ENCODE peak calls at places on chromosomes 7 and 10, in six cellular contexts. X is IMR-90, S is neuronal stem cell, I is H1, N is mesenchymal stem cell, H is trophoblast cell. E is an unnamed sample.

GRCh38 chr7:20799566-20800377 is 13.1 kb upstream of the SP8 start:
- DNase-seq in N (no peak), X (no peak), S (no peak), I (no peak), H (no peak), E (no peak)

GRCh38 chr10:103576862-103577261 is 83.4 kb downstream of the NEURL1 start:
- DNase-seq in H (no peak), I (no peak), S (no peak), N (no peak), X (no peak), E (no peak)

GRCh38 chr7:80635998-80636397 is 2.4 kb upstream of the CD36 start:
- DNase-seq in N (no peak), S (no peak), I (no peak), H (no peak), X (no peak), E (no peak)

GRCh38 chr10:73182568-73182967 is 14.6 kb downstream of the FAM149B1 start:
- DNase-seq in I (no peak), H (peak), N (no peak), X (peak), S (no peak), E (no peak)

GRCh38 chr7:29463504-29464158 is 100.0 kb upstream of the PRR15 start:
- DNase-seq in H (no peak), N (no peak), X (no peak), I (no peak), S (no peak), E (no peak)

GRCh38 chr10:18005781-18006456 is 54.2 kb downstream of the SLC39A12 start:
- DNase-seq in S (no peak), H (no peak), X (peak), I (no peak), N (peak), E (no peak)

GRCh38 chr10:21535494-21535818 is 1.4 kb downstream of the MLLT10 start:
- DNase-seq in H (peak), N (peak), S (no peak), I (no peak), X (no peak), E (no peak)

GRCh38 chr7:102223175-102223574 is 63.5 kb upstream of the SH2B2 start:
- DNase-seq in S (no peak), I (no peak), N (no peak), X (peak), H (no peak), E (no peak)

GRCh38 chr10:101330236-101331225 is 23.4 kb upstream of the BTRC start:
- DNase-seq in N (peak), H (no peak), I (no peak), S (no peak), X (peak), E (no peak)

GRCh38 chr10:62399211-62399610 is 25.0 kb downstream of the ZNF365 start:
- DNase-seq in X (peak), N (no peak), H (no peak), I (no peak), S (no peak), E (no peak)

GRCh38 chr10:62817120-62817762 is 1.1 kb upstream of the EGR2 start:
- DNase-seq in S (peak), H (peak), X (peak), I (peak), N (no peak), E (peak)

GRCh38 chr10:11478807-11479206 is 132.6 kb downstream of the USP6NL start:
- DNase-seq in N (no peak), H (no peak), S (no peak), I (no peak), X (no peak), E (no peak)

GRCh38 chr7:143458263-143458662 is 15.0 kb downstream of the TAS2R60 start:
- DNase-seq in I (no peak), N (no peak), X (peak), S (no peak), H (peak), E (no peak)

GRCh38 chr10:119328222-119328621 is 120.9 kb downstream of the GRK5 start:
- DNase-seq in X (no peak), I (no peak), S (no peak), N (no peak), H (no peak), E (no peak)

GRCh38 chr7:100568936-100569844 is 4.5 kb downstream of the SAP25 start:
- DNase-seq in X (no peak), H (peak), N (peak), I (peak), S (peak), E (peak)

DNA sequence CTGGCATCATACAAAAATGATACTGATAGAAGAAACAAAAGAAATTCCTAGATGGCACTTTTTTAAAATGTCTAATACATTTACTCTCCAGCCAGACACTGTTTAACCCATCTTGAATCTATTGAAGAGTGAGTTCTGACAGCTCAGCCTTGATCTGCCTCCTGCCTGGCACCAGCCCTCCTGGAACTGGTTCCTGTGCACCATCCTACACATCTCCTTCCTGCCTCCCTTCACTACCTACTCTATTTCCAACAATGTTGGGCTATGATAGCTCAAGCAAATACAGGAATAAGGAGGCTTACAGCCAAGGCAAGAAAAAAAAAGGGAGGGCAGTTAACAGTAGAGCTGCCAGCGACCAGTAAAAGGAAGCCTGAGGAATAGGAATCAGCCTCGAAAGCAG is 3.2 kb downstream of the FRMPD2 start:
- DNase-seq in H (no peak), X (no peak), N (no peak), I (no peak), S (no peak), E (no peak)
- H4K91ac ChIP-seq in H (no peak), X (no peak), N (no peak), I (no peak), S (no peak), E (no peak)

GRCh38 chr7:22806754-22807153 is 15.9 kb downstream of the TOMM7 start:
- DNase-seq in I (no peak), H (no peak), N (no peak), S (no peak), X (no peak), E (no peak)

GRCh38 chr7:22801907-22802306 is 20.7 kb downstream of the TOMM7 start:
- DNase-seq in N (no peak), S (no peak), X (no peak), I (no peak), H (no peak), E (peak)

GRCh38 chr7:22799633-22800032 is 23.0 kb downstream of the TOMM7 start:
- DNase-seq in X (peak), N (no peak), H (no peak), I (no peak), S (no peak), E (no peak)

GRCh38 chr7:22805227-22805626 is 17.4 kb downstream of the TOMM7 start:
- DNase-seq in S (no peak), N (no peak), H (no peak), X (no peak), I (no peak), E (no peak)

DNA sequence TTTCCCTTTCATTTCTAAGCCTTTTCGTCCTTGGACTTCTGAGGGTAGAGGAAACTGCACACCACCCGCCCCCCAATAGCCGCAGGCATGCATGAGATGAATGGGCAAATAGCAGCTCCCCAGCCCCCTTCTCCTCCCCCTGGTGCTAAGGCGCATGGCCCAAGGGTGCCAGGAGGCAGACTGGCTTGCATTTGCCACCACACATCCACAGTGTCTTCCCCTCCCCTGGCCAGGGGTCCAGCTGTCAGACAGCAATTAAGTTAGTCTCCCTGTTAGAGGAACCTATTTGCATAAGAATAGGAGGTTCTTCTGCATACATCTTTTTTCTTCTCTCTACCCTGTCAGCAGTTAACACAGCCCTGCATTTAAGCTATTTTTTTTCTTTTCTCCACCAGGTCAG is 20.2 kb downstream of the TOMM7 start:
- DNase-seq in I (peak), S (no peak), X (no peak), H (no peak), N (no peak), E (peak)
- H4K91ac ChIP-seq in I (peak), S (no peak), X (no peak), H (no peak), N (no peak), E (no peak)

DNA sequence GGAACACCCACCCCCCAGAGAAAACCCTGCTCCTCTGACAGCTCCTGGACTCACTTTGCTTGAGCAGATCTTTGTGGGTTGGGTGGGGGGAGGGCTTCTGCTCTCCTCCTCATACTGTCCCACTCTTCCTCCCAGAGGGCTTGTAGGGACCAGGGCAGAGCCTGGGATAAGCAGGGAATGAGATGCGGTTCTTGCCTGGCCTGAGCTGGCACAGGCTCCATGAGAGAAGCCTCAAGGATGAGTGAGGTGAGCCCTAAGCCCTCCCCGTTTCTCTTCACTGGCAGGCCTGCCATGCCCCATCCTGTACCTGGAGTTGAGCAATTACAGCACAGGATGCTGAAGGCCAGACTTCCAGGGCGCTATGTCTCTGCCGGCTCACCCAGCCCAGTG is 134.7 kb downstream of the ADAM12 start:
- DNase-seq in X (no peak), H (no peak), S (no peak), N (no peak), I (no peak), E (no peak)
- H4K91ac ChIP-seq in X (peak), H (no peak), S (no peak), N (peak), I (no peak), E (no peak)

DNA sequence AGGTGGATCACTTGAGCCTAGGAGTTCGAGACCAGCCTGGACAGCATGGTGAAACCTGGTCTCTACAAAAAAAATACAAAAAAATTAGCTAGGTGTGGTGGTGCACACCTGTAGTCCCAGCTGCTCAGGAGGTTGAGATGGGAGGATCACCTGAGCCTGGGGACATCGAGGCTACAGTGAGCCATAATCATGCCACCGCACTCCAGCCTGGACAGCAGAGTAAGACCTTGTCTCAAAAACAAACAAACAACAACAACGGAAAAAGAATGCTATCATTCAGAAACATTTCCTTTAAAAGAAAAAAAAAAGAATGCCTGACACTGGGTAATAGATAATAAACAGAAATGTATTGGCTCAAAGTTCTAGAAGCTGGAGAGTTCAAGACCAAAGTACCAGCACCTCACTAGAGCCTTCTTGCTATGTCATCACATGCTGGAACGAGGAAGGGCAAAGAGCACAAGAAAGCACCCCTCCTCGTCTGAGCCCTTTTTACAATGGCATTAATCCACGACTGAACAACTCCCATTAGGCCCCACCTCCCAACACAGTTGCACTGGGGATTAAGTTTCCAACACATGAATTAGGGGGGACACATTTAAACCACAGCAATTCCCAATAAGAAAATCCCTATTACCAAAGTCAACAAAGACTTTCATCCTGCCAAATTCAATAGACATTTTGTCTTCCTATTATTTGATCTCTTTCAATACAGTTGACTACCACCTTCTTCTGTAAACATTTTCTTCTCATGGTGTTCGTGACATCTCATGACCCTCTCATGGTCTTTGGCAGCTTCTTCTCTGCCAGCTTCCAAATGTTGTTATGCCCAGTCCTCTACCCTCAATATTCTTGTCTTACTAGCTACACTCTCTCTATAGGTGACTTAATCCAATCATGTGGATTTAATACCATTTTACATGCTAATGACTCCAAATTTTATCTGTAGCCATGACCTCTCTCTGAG is 20.0 kb downstream of the AKR1D1 start:
- DNase-seq in H (no peak), X (no peak), I (no peak), S (no peak), N (no peak), E (no peak)
- H4K91ac ChIP-seq in H (no peak), X (no peak), I (no peak), S (no peak), N (no peak), E (no peak)

GRCh38 chr7:118045629-118046028 is 138.3 kb upstream of the LSM8 start:
- DNase-seq in H (no peak), I (no peak), S (no peak), N (no peak), X (no peak), E (no peak)

GRCh38 chr7:118041336-118041878 is 142.6 kb upstream of the LSM8 start:
- DNase-seq in I (no peak), X (no peak), H (peak), S (no peak), N (no peak), E (no peak)

GRCh38 chr7:118040562-118040961 is 143.4 kb upstream of the LSM8 start:
- DNase-seq in I (no peak), X (no peak), N (no peak), S (no peak), H (no peak), E (no peak)

DNA sequence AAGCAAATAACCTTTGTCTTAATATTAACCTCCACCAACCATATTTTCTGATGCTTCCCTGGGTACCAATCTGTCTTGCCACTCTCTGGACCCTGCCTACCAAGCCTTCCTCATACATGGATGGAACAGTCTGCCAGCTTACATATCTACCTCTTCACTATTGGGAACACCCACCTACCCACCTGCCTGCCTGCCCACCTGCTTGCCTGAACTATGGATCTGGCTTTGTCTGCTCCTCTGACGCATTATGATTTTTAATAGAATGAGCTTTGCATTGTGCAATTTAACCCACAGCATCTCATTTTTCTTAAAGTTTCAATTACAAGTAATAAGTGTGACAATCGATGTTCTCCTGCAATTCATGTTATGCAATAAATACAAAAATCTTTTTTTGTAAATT is 137.9 kb upstream of the LSM8 start:
- DNase-seq in X (no peak), H (no peak), I (no peak), S (no peak), N (no peak), E (no peak)
- H4K91ac ChIP-seq in X (no peak), H (no peak), I (no peak), S (no peak), N (no peak), E (no peak)

DNA sequence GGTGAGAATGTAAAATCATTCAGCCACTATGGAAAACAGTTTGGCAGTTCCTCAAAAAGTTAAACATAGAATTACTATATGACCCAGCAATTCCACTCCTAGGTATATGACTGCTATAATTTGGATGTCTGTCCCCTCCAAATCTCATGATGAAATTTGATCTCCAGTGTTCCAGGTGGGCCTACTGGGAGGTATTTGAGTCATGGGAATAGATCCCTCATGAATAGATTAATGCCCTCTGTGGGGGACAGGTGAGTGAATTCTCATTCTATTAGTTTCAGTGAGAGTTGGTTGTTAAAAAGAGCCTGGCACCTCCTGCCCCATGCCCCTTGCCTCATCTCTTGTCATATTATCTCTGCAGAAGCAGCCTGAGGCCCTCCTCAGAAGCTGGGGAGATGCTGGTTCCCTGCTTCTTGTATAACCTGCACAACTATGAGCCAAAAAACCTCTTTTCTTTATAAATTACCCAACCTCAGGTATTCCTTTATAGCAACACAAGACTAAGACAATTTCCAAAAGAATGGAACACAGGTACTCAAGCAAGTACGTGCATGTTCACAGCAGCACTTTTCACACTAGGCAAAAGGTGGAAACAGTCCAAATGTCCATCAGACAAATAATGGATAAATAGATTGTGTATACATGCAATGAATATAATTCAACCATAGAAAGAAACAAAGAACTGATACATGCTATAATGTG is 8.8 kb upstream of the SLC25A28 start:
- DNase-seq in N (no peak), H (no peak), S (no peak), X (no peak), I (no peak), E (no peak)
- H4K91ac ChIP-seq in N (no peak), H (no peak), S (no peak), X (no peak), I (no peak), E (no peak)

GRCh38 chr7:46524350-46524749 is 603.3 kb upstream of the IGFBP3 start:
- DNase-seq in N (no peak), S (no peak), I (no peak), H (no peak), X (peak), E (no peak)
- H4K91ac ChIP-seq in N (no peak), S (no peak), I (no peak), H (no peak), X (no peak), E (no peak)

GRCh38 chr10:115826391-115826790 is 446.6 kb downstream of the GFRA1 start:
- DNase-seq in N (no peak), I (no peak), S (no peak), H (no peak), X (peak), E (no peak)
- H4K91ac ChIP-seq in N (no peak), I (no peak), S (no peak), H (no peak), X (no peak), E (no peak)

GRCh38 chr10:4595920-4596319 is 230.1 kb upstream of the AKR1E2 start:
- DNase-seq in S (no peak), X (peak), I (no peak), N (no peak), H (no peak), E (no peak)
- H4K91ac ChIP-seq in S (no peak), X (no peak), I (no peak), N (no peak), H (no peak), E (no peak)